ENCODE peak calls at places on chromosomes 3 and 15, in six cellular contexts. L is SK-N-SH, D is A549, V is HepG2, S is GM12878, J is K562. I is an unnamed sample.

GRCh38 chr15:51450001-51450400 is 108.5 kb downstream of the GLDN start:
- DNase-seq in L (no peak), D (peak), J (no peak), V (peak), S (no peak), I (no peak)

GRCh38 chr3:127628788-127629456 is at the start of gene PODXL2:
- DNase-seq in D (peak), J (peak), V (peak), L (peak), S (no peak), I (peak)

GRCh38 chr3:64501298-64501906 is 186.4 kb downstream of the ADAMTS9 start:
- DNase-seq in S (no peak), L (no peak), J (no peak), D (peak), V (peak), I (peak)

GRCh38 chr3:32613183-32613582 is 42.5 kb upstream of the DYNC1LI1 start:
- DNase-seq in L (no peak), D (no peak), V (no peak), J (no peak), S (no peak), I (no peak)

GRCh38 chr3:194281306-194281705 is 69.8 kb downstream of the CPN2 start:
- DNase-seq in J (no peak), D (no peak), V (no peak), L (no peak), S (no peak), I (no peak)

GRCh38 chr15:62920569-62921502 is 121.7 kb upstream of the TPM1 start:
- DNase-seq in L (no peak), S (no peak), D (no peak), V (no peak), J (no peak), I (peak)

GRCh38 chr15:85154061-85154460 is 172.4 kb downstream of the PDE8A start:
- DNase-seq in D (no peak), S (no peak), L (no peak), V (no peak), J (peak), I (no peak)

GRCh38 chr3:128573160-128573559 is 77.5 kb downstream of the RPN1 start:
- DNase-seq in S (no peak), V (no peak), L (peak), J (no peak), D (no peak), I (no peak)

GRCh38 chr15:45634442-45635190 is at the start of gene SQOR:
- DNase-seq in J (peak), D (peak), L (peak), S (peak), V (peak), I (peak)

GRCh38 chr3:38264307-38264706 is 1.3 kb upstream of the SLC22A13 start:
- DNase-seq in S (no peak), V (no peak), L (no peak), D (no peak), J (no peak), I (no peak)

GRCh38 chr3:1439395-1439794 is 346.6 kb downstream of the CNTN6 start:
- DNase-seq in D (peak), J (no peak), S (no peak), L (no peak), V (no peak), I (no peak)

GRCh38 chr3:154334973-154335420 is 10.7 kb upstream of the DHX36 start:
- DNase-seq in D (peak), S (no peak), L (peak), J (no peak), V (peak), I (peak)

GRCh38 chr3:121942116-121942786 is 48.0 kb downstream of the SLC15A2 start:
- DNase-seq in D (no peak), S (no peak), L (no peak), J (no peak), V (no peak), I (peak)

GRCh38 chr3:41327718-41328117 is 128.4 kb downstream of the CTNNB1 start:
- DNase-seq in D (no peak), V (no peak), S (no peak), J (no peak), L (no peak), I (peak)

GRCh38 chr3:27285668-27286067 is 83.5 kb downstream of the NEK10 start:
- DNase-seq in J (no peak), V (no peak), S (no peak), D (no peak), L (no peak), I (no peak)

DNA sequence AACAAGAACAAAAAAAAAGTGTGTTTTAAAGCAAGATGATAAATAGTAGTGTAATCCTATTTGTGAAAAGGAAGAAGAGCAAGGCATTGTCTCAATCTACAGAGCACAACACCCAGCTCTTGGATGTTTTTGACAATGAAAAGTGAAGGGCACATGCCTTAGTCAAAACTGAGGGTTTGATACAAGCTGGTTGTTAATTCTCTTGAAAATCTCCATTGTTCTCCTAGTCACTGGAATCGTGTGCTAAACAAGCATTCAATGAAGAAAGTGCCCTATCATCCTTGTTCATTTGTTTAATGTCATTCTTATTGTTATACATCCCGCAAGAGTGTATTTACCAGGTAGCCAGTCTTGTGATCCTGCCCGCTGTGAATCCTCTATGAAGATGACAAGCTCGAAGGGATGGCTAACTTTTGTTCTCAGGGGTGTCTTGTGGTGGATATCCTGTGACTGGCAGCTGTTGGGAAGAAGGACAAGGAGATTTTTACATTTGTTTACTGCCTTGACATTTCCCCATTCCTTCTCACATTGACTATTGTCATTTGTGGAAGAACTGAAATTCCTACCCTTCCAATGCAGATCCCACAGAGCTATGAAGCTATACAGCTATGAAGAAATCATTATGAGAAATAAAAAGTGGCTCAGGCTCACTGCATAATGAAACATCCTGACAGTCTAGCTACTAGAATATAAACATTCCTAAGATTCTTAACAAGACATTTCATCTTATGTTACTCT is 175.9 kb downstream of the VGLL3 start:
- DNase-seq in L (no peak), D (no peak), S (no peak), J (no peak), V (no peak), I (peak)
- TF ChIP-seq SMC3 in L (no peak), D (no peak), S (no peak), J (no peak), V (no peak), I (no peak)

GRCh38 chr3:185250247-185250646 is 3.6 kb downstream of the EHHADH start:
- DNase-seq in J (no peak), S (no peak), L (no peak), D (no peak), V (no peak), I (peak)

GRCh38 chr3:185253645-185254410 is at the start of gene EHHADH:
- DNase-seq in V (peak), L (peak), D (peak), J (peak), S (no peak), I (peak)

GRCh38 chr3:185254799-185255198 is 950 bp upstream of the EHHADH start:
- DNase-seq in S (no peak), J (no peak), V (no peak), D (no peak), L (no peak), I (no peak)

DNA sequence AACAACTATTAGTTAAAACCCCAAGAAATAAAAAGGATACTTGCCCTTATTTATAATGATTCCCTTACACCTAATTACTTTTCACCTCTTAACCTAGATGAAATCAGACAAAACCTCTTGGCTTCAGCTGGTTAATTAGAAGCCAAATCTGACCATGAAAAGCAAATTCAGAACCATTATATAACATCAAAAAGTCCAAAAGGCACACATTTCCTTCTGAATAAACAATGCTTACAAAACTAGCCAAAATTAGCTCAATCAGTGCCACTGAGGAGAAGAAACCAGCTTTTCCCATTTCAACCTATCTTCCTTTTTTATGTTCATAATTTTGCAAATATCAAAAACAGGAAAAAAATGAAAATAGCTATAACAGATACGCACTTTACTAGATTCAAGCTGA is 3.2 kb downstream of the EHHADH start:
- DNase-seq in D (no peak), V (peak), J (no peak), L (no peak), S (no peak), I (no peak)
- TF ChIP-seq USF2 in D (no peak), V (no peak), J (no peak), L (no peak), S (no peak), I (no peak)

GRCh38 chr3:157527471-157527881 is 24.3 kb upstream of the VEPH1 start:
- DNase-seq in J (no peak), V (no peak), L (no peak), D (no peak), S (no peak), I (peak)
- TF ChIP-seq SMC3 in J (no peak), V (no peak), L (no peak), D (no peak), S (no peak), I (no peak)

DNA sequence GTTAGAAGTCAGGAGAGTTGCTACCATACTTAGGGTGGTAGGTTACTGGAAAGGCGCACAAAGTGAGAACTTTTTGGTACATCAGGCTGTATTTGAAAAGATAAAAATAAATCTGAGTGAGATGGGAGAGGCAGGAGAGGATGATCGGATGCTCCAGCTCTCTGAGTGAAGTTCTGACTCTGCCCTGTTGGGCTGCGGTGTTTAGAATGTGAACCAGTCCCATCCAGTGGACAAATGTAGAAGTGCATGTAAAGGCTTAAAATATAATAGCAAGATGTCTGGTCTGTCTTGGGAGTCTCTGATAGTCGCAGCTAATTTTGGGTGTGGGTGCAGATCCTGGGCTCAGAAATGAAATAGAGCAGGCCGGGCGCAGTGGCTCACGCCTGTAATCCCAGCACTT is 30.4 kb downstream of the ACKR2 start:
- DNase-seq in S (peak), D (peak), J (peak), L (peak), V (peak), I (peak)
- TF ChIP-seq USF2 in S (no peak), D (no peak), J (no peak), L (no peak), V (no peak), I (no peak)

DNA sequence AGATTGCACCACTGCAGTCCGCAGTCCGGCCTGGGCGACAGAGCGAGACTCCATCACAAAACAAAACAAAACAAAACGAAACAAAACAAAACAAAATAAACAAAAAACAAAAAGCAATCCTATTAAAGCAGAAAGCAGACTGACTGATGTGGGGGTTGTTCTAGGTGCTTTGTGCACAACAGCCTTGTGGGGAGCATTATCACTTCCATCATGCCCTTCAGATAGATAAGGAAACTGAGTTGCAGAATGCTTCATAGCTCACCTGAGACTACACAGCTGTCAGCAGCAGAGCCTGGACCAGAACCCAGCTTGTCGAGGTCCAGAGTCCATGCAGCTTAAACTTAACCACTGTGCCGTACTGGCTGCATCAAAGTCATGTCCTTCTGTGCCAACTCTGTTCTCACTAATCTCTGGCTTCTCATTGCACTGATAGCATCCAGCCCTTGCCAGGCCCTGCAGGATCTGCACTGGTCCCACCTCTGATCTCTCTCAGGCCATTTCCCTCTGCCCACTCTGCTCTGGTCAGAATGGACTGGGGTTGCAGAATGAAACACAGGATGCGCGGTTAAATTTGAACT is 47.6 kb upstream of the MRPS22 start:
- DNase-seq in V (no peak), J (no peak), D (no peak), L (no peak), S (no peak), I (no peak)
- TF ChIP-seq SMC3 in V (no peak), J (no peak), D (no peak), L (no peak), S (no peak), I (no peak)

GRCh38 chr3:176939022-176939817 is 258.1 kb downstream of the TBL1XR1 start:
- DNase-seq in J (peak), S (peak), V (peak), D (peak), L (peak), I (peak)
- TF ChIP-seq USF2 in J (no peak), S (no peak), V (no peak), D (no peak), L (no peak), I (no peak)

DNA sequence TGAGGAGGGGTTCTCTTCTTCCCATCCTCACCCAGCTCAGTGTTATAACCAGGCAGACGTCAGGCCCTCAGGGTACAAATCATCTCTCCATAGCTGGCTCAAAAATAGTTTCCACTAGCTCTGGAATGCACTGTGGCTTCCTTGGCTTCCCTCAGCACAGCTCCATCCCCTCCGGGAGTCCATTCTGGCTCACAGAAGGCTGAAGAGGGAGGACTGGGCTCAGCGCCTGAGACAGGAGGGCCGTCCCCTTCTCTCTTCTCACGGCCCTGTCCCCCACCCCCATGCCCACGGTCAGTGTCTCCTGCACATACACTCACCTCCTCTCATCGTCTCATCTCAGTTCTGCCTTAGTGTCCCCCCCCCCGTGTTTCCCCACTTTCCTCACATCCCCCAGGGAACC is 50.1 kb downstream of the UMPS start:
- DNase-seq in L (peak), J (no peak), D (no peak), S (no peak), V (no peak), I (peak)
- TF ChIP-seq SMC3 in L (no peak), J (no peak), D (no peak), S (no peak), V (no peak), I (no peak)

I was measured in IMR-90.